ENCODE peak calls at places on chromosome 4, in five cellular contexts. One of them, this sample, is unnamed. For H3K4me1, the result is how much of the 10 kb centered on the place peaks cover.

GRCh38 chr4:41994461-41994860 is 4.1 kb downstream of the SLC30A9 start:
- DNase-seq in IMR-90: no peak
- DNase-seq in mesenchymal stem cell: no peak
- DNase-seq in H1: no peak
- DNase-seq in mesendoderm: no peak
- DNase-seq in this sample: no peak

GRCh38 chr4:72666910-72667309 is 97.9 kb upstream of the ADAMTS3 start:
- DNase-seq in mesendoderm: peak
- DNase-seq in mesenchymal stem cell: no peak
- DNase-seq in IMR-90: no peak
- DNase-seq in H1: peak
- DNase-seq in this sample: peak

GRCh38 chr4:30719363-30720020 is 677 bp upstream of the PCDH7 start:
- DNase-seq in H1: peak
- DNase-seq in mesendoderm: peak
- DNase-seq in IMR-90: peak
- DNase-seq in mesenchymal stem cell: peak
- DNase-seq in this sample: peak

GRCh38 chr4:145716200-145716599 is 36.3 kb downstream of the C4orf51 start:
- DNase-seq in mesendoderm: peak
- DNase-seq in H1: no peak
- DNase-seq in IMR-90: peak
- DNase-seq in mesenchymal stem cell: no peak
- DNase-seq in this sample: no peak

GRCh38 chr4:188439641-188440311 is 300.5 kb downstream of the TRIML1 start:
- DNase-seq in H1: no peak
- DNase-seq in IMR-90: peak
- DNase-seq in mesenchymal stem cell: no peak
- DNase-seq in mesendoderm: no peak
- DNase-seq in this sample: no peak

GRCh38 chr4:89305712-89306437 is 1.7 kb downstream of the GPRIN3 start:
- DNase-seq in mesendoderm: no peak
- DNase-seq in IMR-90: no peak
- DNase-seq in mesenchymal stem cell: peak
- DNase-seq in H1: no peak
- DNase-seq in this sample: no peak

GRCh38 chr4:39323836-39324235 is 42.3 kb downstream of the RFC1 start:
- DNase-seq in H1: no peak
- DNase-seq in mesendoderm: no peak
- DNase-seq in mesenchymal stem cell: no peak
- DNase-seq in IMR-90: no peak
- DNase-seq in this sample: no peak

GRCh38 chr4:3257691-3258482 is 8.9 kb downstream of the MSANTD1 start:
- DNase-seq in IMR-90: peak
- DNase-seq in mesenchymal stem cell: peak
- DNase-seq in mesendoderm: no peak
- DNase-seq in H1: no peak
- DNase-seq in this sample: no peak

GRCh38 chr4:133102612-133103409 is 46.3 kb upstream of the PCDH10 start:
- DNase-seq in IMR-90: no peak
- DNase-seq in H1: no peak
- DNase-seq in mesenchymal stem cell: no peak
- DNase-seq in mesendoderm: peak
- DNase-seq in this sample: no peak

GRCh38 chr4:30722916-30723270 is 2.7 kb downstream of the PCDH7 start:
- DNase-seq in IMR-90: no peak
- DNase-seq in mesenchymal stem cell: no peak
- DNase-seq in H1: peak
- DNase-seq in mesendoderm: peak
- DNase-seq in this sample: peak

GRCh38 chr4:74311696-74312313 is 3.5 kb downstream of the EPGN start:
- DNase-seq in IMR-90: peak
- DNase-seq in H1: no peak
- DNase-seq in mesenchymal stem cell: peak
- DNase-seq in mesendoderm: peak
- DNase-seq in this sample: peak

GRCh38 chr4:180900781-180901180 is 1342.4 kb upstream of the TENM3 start:
- DNase-seq in IMR-90: no peak
- DNase-seq in H1: no peak
- DNase-seq in mesenchymal stem cell: no peak
- DNase-seq in mesendoderm: peak
- DNase-seq in this sample: no peak

GRCh38 chr4:166924456-166924855 is 309.8 kb downstream of the SPOCK3 start:
- DNase-seq in H1: no peak
- DNase-seq in mesenchymal stem cell: no peak
- DNase-seq in mesendoderm: no peak
- DNase-seq in IMR-90: no peak
- DNase-seq in this sample: no peak

GRCh38 chr4:5553801-5554200 is 154.6 kb downstream of the EVC2 start:
- DNase-seq in IMR-90: no peak
- DNase-seq in mesenchymal stem cell: no peak
- DNase-seq in H1: no peak
- DNase-seq in mesendoderm: no peak
- DNase-seq in this sample: no peak

GRCh38 chr4:15197005-15197404 is 194.7 kb downstream of the CPEB2 start:
- DNase-seq in H1: peak
- DNase-seq in mesendoderm: peak
- DNase-seq in IMR-90: peak
- DNase-seq in mesenchymal stem cell: peak
- DNase-seq in this sample: peak

GRCh38 chr4:153207027-153207426 is 2.8 kb downstream of the TRIM2 start:
- DNase-seq in H1: peak
- DNase-seq in IMR-90: no peak
- DNase-seq in mesendoderm: peak
- DNase-seq in mesenchymal stem cell: no peak
- DNase-seq in this sample: no peak

GRCh38 chr4:2304877-2305561 is 43.1 kb upstream of the MXD4 start:
- DNase-seq in mesenchymal stem cell: no peak
- DNase-seq in mesendoderm: no peak
- DNase-seq in IMR-90: no peak
- DNase-seq in H1: no peak
- DNase-seq in this sample: no peak

GRCh38 chr4:97950836-97951235 is 192.4 kb downstream of the STPG2 start:
- DNase-seq in IMR-90: no peak
- DNase-seq in mesendoderm: no peak
- DNase-seq in H1: no peak
- DNase-seq in mesenchymal stem cell: no peak
- DNase-seq in this sample: no peak

GRCh38 chr4:183099537-183100297 is 660 bp downstream of the WWC2 start:
- DNase-seq in IMR-90: no peak
- DNase-seq in H1: peak
- DNase-seq in mesendoderm: peak
- DNase-seq in mesenchymal stem cell: peak
- DNase-seq in this sample: peak

GRCh38 chr4:149980125-149980682 is 98.0 kb upstream of the DCLK2 start:
- DNase-seq in mesendoderm: no peak
- DNase-seq in mesenchymal stem cell: peak
- DNase-seq in IMR-90: no peak
- DNase-seq in H1: no peak
- DNase-seq in this sample: no peak

GRCh38 chr4:139761461-139761860 is 95.8 kb downstream of the MGST2 start:
- DNase-seq in IMR-90: peak
- DNase-seq in mesendoderm: peak
- DNase-seq in H1: no peak
- DNase-seq in mesenchymal stem cell: peak
- DNase-seq in this sample: no peak

GRCh38 chr4:67871867-67872266 is 11.9 kb downstream of the TMPRSS11D start:
- DNase-seq in mesenchymal stem cell: peak
- DNase-seq in mesendoderm: peak
- DNase-seq in H1: no peak
- DNase-seq in IMR-90: peak
- DNase-seq in this sample: no peak

GRCh38 chr4:28010543-28011235 is 1150.0 kb downstream of the STIM2 start:
- DNase-seq in H1: no peak
- DNase-seq in mesenchymal stem cell: no peak
- DNase-seq in IMR-90: peak
- DNase-seq in mesendoderm: no peak
- DNase-seq in this sample: no peak

GRCh38 chr4:81030617-81031388 is at the start of gene BMP3:
- DNase-seq in H1: peak
- DNase-seq in IMR-90: peak
- DNase-seq in mesendoderm: peak
- DNase-seq in mesenchymal stem cell: peak
- DNase-seq in this sample: peak

GRCh38 chr4:5631352-5632042 is 76.9 kb downstream of the EVC2 start:
- DNase-seq in H1: no peak
- DNase-seq in mesendoderm: peak
- DNase-seq in IMR-90: no peak
- DNase-seq in mesenchymal stem cell: no peak
- DNase-seq in this sample: no peak

GRCh38 chr4:38177792-38178665 is 217.8 kb downstream of the PTTG2 start:
- DNase-seq in mesendoderm: no peak
- DNase-seq in H1: no peak
- DNase-seq in mesenchymal stem cell: no peak
- DNase-seq in IMR-90: no peak
- DNase-seq in this sample: no peak

GRCh38 chr4:176726803-176727202 is 65.9 kb downstream of the VEGFC start:
- DNase-seq in H1: no peak
- DNase-seq in mesendoderm: no peak
- DNase-seq in IMR-90: peak
- DNase-seq in mesenchymal stem cell: peak
- DNase-seq in this sample: no peak

GRCh38 chr4:141660880-141661279 is 24.5 kb downstream of the IL15 start:
- DNase-seq in IMR-90: no peak
- DNase-seq in mesendoderm: no peak
- DNase-seq in mesenchymal stem cell: no peak
- DNase-seq in H1: no peak
- DNase-seq in this sample: no peak

GRCh38 chr4:113975578-113975977 is 3.9 kb downstream of the ARSJ start:
- DNase-seq in H1: no peak
- DNase-seq in mesendoderm: no peak
- DNase-seq in mesenchymal stem cell: no peak
- DNase-seq in IMR-90: no peak
- DNase-seq in this sample: no peak

GRCh38 chr4:130025701-130026100 is 929.7 kb downstream of the C4orf33 start:
- DNase-seq in mesendoderm: no peak
- DNase-seq in mesenchymal stem cell: no peak
- DNase-seq in H1: no peak
- DNase-seq in IMR-90: no peak
- DNase-seq in this sample: no peak

GRCh38 chr4:162265802-162266201 is 102.0 kb upstream of the FSTL5 start:
- DNase-seq in H1: no peak
- DNase-seq in mesendoderm: peak
- DNase-seq in IMR-90: no peak
- DNase-seq in mesenchymal stem cell: no peak
- DNase-seq in this sample: no peak

GRCh38 chr4:2827071-2827873 is 16.4 kb upstream of the ADD1 start:
- DNase-seq in H1: no peak
- DNase-seq in mesenchymal stem cell: no peak
- DNase-seq in mesendoderm: no peak
- DNase-seq in IMR-90: no peak
- DNase-seq in this sample: no peak

GRCh38 chr4:116397291-116397690 is 688.1 kb downstream of the TRAM1L1 start:
- DNase-seq in mesenchymal stem cell: no peak
- DNase-seq in IMR-90: no peak
- DNase-seq in mesendoderm: no peak
- DNase-seq in H1: no peak
- DNase-seq in this sample: no peak

GRCh38 chr4:6955261-6955911 is 45.8 kb downstream of the TBC1D14 start:
- DNase-seq in mesenchymal stem cell: no peak
- DNase-seq in mesendoderm: no peak
- DNase-seq in H1: no peak
- DNase-seq in IMR-90: no peak
- DNase-seq in this sample: no peak

GRCh38 chr4:99998062-99998880 is 48.2 kb upstream of the H2AZ1 start:
- DNase-seq in mesendoderm: peak
- DNase-seq in IMR-90: peak
- DNase-seq in H1: no peak
- DNase-seq in mesenchymal stem cell: peak
- DNase-seq in this sample: no peak

GRCh38 chr4:77819836-77820679 is 890 bp upstream of the CNOT6L start:
- DNase-seq in mesenchymal stem cell: peak
- DNase-seq in H1: peak
- DNase-seq in IMR-90: peak
- DNase-seq in mesendoderm: peak
- DNase-seq in this sample: peak
- H3K18ac ChIP-seq in mesenchymal stem cell: peak
- H3K18ac ChIP-seq in H1: peak
- H3K18ac ChIP-seq in IMR-90: peak
- H3K18ac ChIP-seq in mesendoderm: peak
- H3K18ac ChIP-seq in this sample: peak

GRCh38 chr4:147198411-147199051 is 252.9 kb upstream of the TTC29 start:
- DNase-seq in IMR-90: peak
- DNase-seq in mesendoderm: peak
- DNase-seq in H1: no peak
- DNase-seq in mesenchymal stem cell: no peak
- DNase-seq in this sample: peak

GRCh38 chr4:147192679-147193078 is 247.0 kb upstream of the TTC29 start:
- DNase-seq in mesendoderm: no peak
- DNase-seq in mesenchymal stem cell: no peak
- DNase-seq in IMR-90: no peak
- DNase-seq in H1: no peak
- DNase-seq in this sample: no peak

GRCh38 chr4:147194604-147195003 is 248.9 kb upstream of the TTC29 start:
- DNase-seq in mesendoderm: no peak
- DNase-seq in IMR-90: no peak
- DNase-seq in mesenchymal stem cell: no peak
- DNase-seq in H1: no peak
- DNase-seq in this sample: no peak

GRCh38 chr4:147194107-147194506 is 248.4 kb upstream of the TTC29 start:
- DNase-seq in mesenchymal stem cell: no peak
- DNase-seq in mesendoderm: no peak
- DNase-seq in IMR-90: no peak
- DNase-seq in H1: no peak
- DNase-seq in this sample: no peak

GRCh38 chr4:147195386-147195785 is 249.7 kb upstream of the TTC29 start:
- DNase-seq in H1: no peak
- DNase-seq in mesendoderm: no peak
- DNase-seq in IMR-90: peak
- DNase-seq in mesenchymal stem cell: no peak
- DNase-seq in this sample: no peak
- H2BK15ac ChIP-seq in H1: no peak
- H2BK15ac ChIP-seq in mesendoderm: no peak
- H2BK15ac ChIP-seq in IMR-90: peak
- H2BK15ac ChIP-seq in mesenchymal stem cell: no peak
- H2BK15ac ChIP-seq in this sample: no peak

DNA sequence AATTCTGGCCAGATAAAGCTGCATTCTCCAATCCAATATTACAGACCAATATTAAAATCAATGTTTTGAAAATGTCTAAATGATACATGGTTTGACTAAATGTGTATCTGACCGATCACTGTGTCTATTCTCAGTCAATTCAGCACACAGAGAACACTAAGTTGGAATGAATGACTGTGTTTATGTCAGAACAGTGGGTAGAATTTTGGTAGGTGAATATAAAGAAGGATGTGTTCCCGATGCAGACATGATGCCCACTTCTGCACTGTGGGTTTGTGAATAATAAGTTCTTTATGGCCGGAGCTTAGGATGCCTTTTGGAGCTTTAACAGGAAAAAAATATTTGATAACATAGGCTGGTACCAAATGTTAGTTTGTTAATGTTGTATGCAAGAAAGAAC is 113.2 kb upstream of the GIMD1 start:
- DNase-seq in H1: no peak
- DNase-seq in mesendoderm: no peak
- DNase-seq in IMR-90: no peak
- DNase-seq in mesenchymal stem cell: no peak
- DNase-seq in this sample: no peak
- H3K4me1 ChIP-seq in H1: under half
- H3K4me1 ChIP-seq in mesendoderm: under half
- H3K4me1 ChIP-seq in IMR-90: under half
- H3K4me1 ChIP-seq in mesenchymal stem cell: under half
- H3K4me1 ChIP-seq in this sample: under half

GRCh38 chr4:78809295-78809694 is 33.1 kb downstream of the BMP2K start:
- DNase-seq in H1: no peak
- DNase-seq in mesenchymal stem cell: no peak
- DNase-seq in mesendoderm: no peak
- DNase-seq in IMR-90: no peak
- DNase-seq in this sample: no peak
- H3K18ac ChIP-seq in H1: no peak
- H3K18ac ChIP-seq in mesenchymal stem cell: no peak
- H3K18ac ChIP-seq in mesendoderm: no peak
- H3K18ac ChIP-seq in IMR-90: no peak
- H3K18ac ChIP-seq in this sample: no peak